ENCODE peak calls at places on chromosome 9, in five cellular contexts. A, O, S, Q and B are unnamed samples.

GRCh38 chr9:125825762-125826161 is 78.6 kb downstream of the PBX3 start:
- DNase-seq in A (no peak), Q (no peak), O (no peak), S (no peak), B (no peak)

GRCh38 chr9:132809677-132810076 is 68.4 kb downstream of the AK8 start:
- DNase-seq in O (no peak), S (no peak), A (no peak), Q (no peak), B (no peak)

GRCh38 chr9:83430681-83431080 is 107.5 kb downstream of the FRMD3 start:
- DNase-seq in Q (no peak), S (no peak), O (no peak), A (no peak), B (no peak)

GRCh38 chr9:21455320-21455719 is 15.1 kb downstream of the IFNA1 start:
- DNase-seq in O (no peak), Q (peak; percentile 17), S (peak; percentile 56), A (no peak), B (peak; percentile 11)

GRCh38 chr9:82934949-82935348 is 128.0 kb downstream of the RASEF start:
- DNase-seq in O (peak; percentile 14), S (peak; percentile 62), A (no peak), Q (no peak), B (peak; percentile 91)

GRCh38 chr9:91421987-91422765 is 1.5 kb downstream of the NFIL3 start:
- DNase-seq in A (no peak), S (peak; percentile 55), Q (no peak), O (no peak), B (peak; percentile 36)

GRCh38 chr9:127626752-127627493 is 14.8 kb downstream of the STXBP1 start:
- DNase-seq in S (no peak), A (no peak), O (no peak), Q (no peak), B (no peak)

GRCh38 chr9:127980056-127980705 is 608 bp downstream of the EEIG1 start:
- DNase-seq in Q (no peak), O (no peak), S (no peak), A (peak; percentile 50), B (no peak)

GRCh38 chr9:2638871-2639673 is 17.5 kb downstream of the VLDLR start:
- DNase-seq in S (no peak), Q (no peak), A (no peak), O (no peak), B (no peak)

GRCh38 chr9:7103382-7104170 is 345.8 kb downstream of the KDM4C start:
- DNase-seq in O (no peak), S (peak; percentile 32), Q (no peak), A (no peak), B (peak; percentile 70)

GRCh38 chr9:38318755-38319495 is 73.6 kb upstream of the ALDH1B1 start:
- DNase-seq in A (no peak), O (peak; percentile 18), S (peak; percentile 20), Q (no peak), B (peak; percentile 11)

GRCh38 chr9:6551126-6551525 is 94.4 kb downstream of the GLDC start:
- DNase-seq in S (peak; percentile 42), Q (no peak), A (no peak), O (no peak), B (no peak)

GRCh38 chr9:70257991-70258691 is 637 bp upstream of the SMC5 start:
- DNase-seq in S (peak; percentile 58), O (peak; percentile 22), Q (no peak), A (no peak), B (peak; percentile 34)

GRCh38 chr9:92414566-92414965 is 9.7 kb downstream of the OMD start:
- DNase-seq in Q (no peak), O (no peak), S (no peak), A (no peak), B (no peak)

GRCh38 chr9:17750285-17750684 is 171.4 kb downstream of the SH3GL2 start:
- DNase-seq in Q (no peak), O (no peak), A (no peak), S (no peak), B (no peak)

GRCh38 chr9:69090140-69090750 is 54.7 kb downstream of the FXN start:
- DNase-seq in S (no peak), Q (no peak), A (no peak), O (no peak), B (no peak)

GRCh38 chr9:8877753-8878494 is 1078.3 kb upstream of the DMAC1 start:
- DNase-seq in A (no peak), Q (no peak), O (no peak), S (no peak), B (no peak)

GRCh38 chr9:133714606-133715294 is 23.4 kb downstream of the SARDH start:
- DNase-seq in O (no peak), S (peak; percentile 97), Q (no peak), A (no peak), B (peak; percentile 82)

GRCh38 chr9:19948021-19948420 is 159.2 kb upstream of the SLC24A2 start:
- DNase-seq in Q (no peak), S (peak; percentile 13), A (no peak), O (no peak), B (no peak)

GRCh38 chr9:121556580-121556979 is 56.9 kb upstream of the GGTA1 start:
- DNase-seq in A (no peak), Q (no peak), S (peak; percentile 95), O (peak; percentile 88), B (peak; percentile 96)

GRCh38 chr9:134548185-134548584 is 93.4 kb upstream of the COL5A1 start:
- DNase-seq in O (no peak), A (no peak), Q (no peak), S (no peak), B (no peak)

GRCh38 chr9:99720455-99721050 is 101.1 kb upstream of the NR4A3 start:
- DNase-seq in S (peak; percentile 5), O (peak; percentile 6), A (no peak), Q (no peak), B (no peak)

GRCh38 chr9:14320272-14321245 is 6.6 kb upstream of the NFIB start:
- DNase-seq in Q (no peak), S (peak; percentile 96), O (peak; percentile 88), A (no peak), B (peak; percentile 85)

GRCh38 chr9:113454914-113455761 is 8.4 kb upstream of the RGS3 start:
- DNase-seq in Q (no peak), O (peak; percentile 80), S (peak; percentile 94), A (no peak), B (peak; percentile 89)

GRCh38 chr9:18347381-18348084 is 126.4 kb upstream of the ADAMTSL1 start:
- DNase-seq in A (no peak), Q (no peak), S (no peak), O (no peak), B (no peak)

GRCh38 chr9:94860678-94861588 is 134.4 kb downstream of the AOPEP start:
- DNase-seq in A (peak; percentile 52), Q (peak; percentile 82), S (peak; percentile 40), O (peak; percentile 59), B (peak; percentile 82)

GRCh38 chr9:93105620-93106019 is 9.6 kb downstream of the CARD19 start:
- DNase-seq in A (no peak), O (no peak), Q (no peak), S (no peak), B (no peak)

GRCh38 chr9:87643111-87643650 is 82.7 kb upstream of the CTSL start:
- DNase-seq in S (no peak), O (no peak), Q (no peak), A (no peak), B (no peak)